ENCODE peak calls at places on chromosomes 2 and 18, in eight cellular contexts. A, V, H, K, Q, P, G and Y are unnamed samples.

GRCh38 chr2:104790100-104790811 is 63.7 kb upstream of the POU3F3 start:
- DNase-seq in A (no peak), V (no peak), H (no peak), K (no peak), Q (peak), P (no peak), G (no peak), Y (no peak)

GRCh38 chr2:226581004-226581403 is 218.6 kb downstream of the IRS1 start:
- DNase-seq in A (no peak), V (no peak), H (no peak), K (peak), Q (no peak), P (no peak), G (peak), Y (no peak)

GRCh38 chr2:127620867-127621266 is 25.1 kb upstream of the GPR17 start:
- DNase-seq in A (peak), V (no peak), H (no peak), K (no peak), Q (no peak), P (no peak), G (no peak), Y (no peak)

GRCh38 chr2:37645363-37645762 is 26.1 kb downstream of the CDC42EP3 start:
- DNase-seq in A (no peak), V (no peak), H (peak), K (no peak), Q (no peak), P (no peak), G (no peak), Y (no peak)

GRCh38 chr2:61670591-61671503 is 132.7 kb upstream of the XPO1 start:
- DNase-seq in A (no peak), V (peak), H (peak), K (peak), Q (no peak), P (no peak), G (peak), Y (peak)

GRCh38 chr2:221555511-221555845 is 16.6 kb downstream of the EPHA4 start:
- DNase-seq in A (no peak), V (no peak), H (no peak), K (no peak), Q (no peak), P (no peak), G (no peak), Y (no peak)

GRCh38 chr2:160836755-160837154 is 323.5 kb upstream of the TANK start:
- DNase-seq in A (no peak), V (no peak), H (peak), K (no peak), Q (no peak), P (no peak), G (no peak), Y (no peak)

GRCh38 chr2:14140009-14140408 is 492.5 kb upstream of the LRATD1 start:
- DNase-seq in A (no peak), V (no peak), H (no peak), K (no peak), Q (no peak), P (no peak), G (no peak), Y (no peak)

GRCh38 chr2:159155791-159156190 is 130.7 kb downstream of the WDSUB1 start:
- DNase-seq in A (no peak), V (no peak), H (no peak), K (peak), Q (no peak), P (no peak), G (peak), Y (no peak)

GRCh38 chr2:21819475-21819874 is 695.7 kb downstream of the TDRD15 start:
- DNase-seq in A (no peak), V (no peak), H (no peak), K (no peak), Q (no peak), P (no peak), G (no peak), Y (no peak)

GRCh38 chr18:28767781-28768211 is 590.9 kb upstream of the CDH2 start:
- DNase-seq in A (no peak), V (no peak), H (peak), K (no peak), Q (no peak), P (no peak), G (no peak), Y (no peak)

GRCh38 chr2:240812721-240813120 is 7.3 kb downstream of the KIF1A start:
- DNase-seq in A (no peak), V (no peak), H (no peak), K (no peak), Q (no peak), P (no peak), G (no peak), Y (no peak)

GRCh38 chr2:105893011-105893995 is 148.6 kb downstream of the NCK2 start:
- DNase-seq in A (no peak), V (no peak), H (no peak), K (no peak), Q (no peak), P (no peak), G (no peak), Y (no peak)

GRCh38 chr2:60553992-60554648 is 666 bp upstream of the BCL11A start:
- DNase-seq in A (peak), V (no peak), H (peak), K (no peak), Q (no peak), P (no peak), G (peak), Y (no peak)